ENCODE peak calls at places on chromosomes 12 and 14, in ten cellular contexts. B, T, A, C, G, N, K, Y, E and J are unnamed samples.

GRCh38 chr14:25034803-25035681 is 14.9 kb downstream of the STXBP6 start:
- DNase-seq in Y (no peak), G (no peak), A (no peak), K (no peak), C (no peak), T (no peak), N (no peak), E (peak; percentile 58), B (no peak), J (no peak)

GRCh38 chr12:132641811-132642650 is 23.5 kb downstream of the P2RX2 start:
- DNase-seq in C (no peak), A (no peak), Y (no peak), N (no peak), T (no peak), K (no peak), G (no peak), B (no peak), E (no peak), J (no peak)

GRCh38 chr14:101076451-101077220 is 173.1 kb upstream of the RTL1 start:
- DNase-seq in C (no peak), G (no peak), K (no peak), Y (no peak), B (no peak), T (no peak), A (peak; percentile 36), N (no peak), E (no peak), J (no peak)

GRCh38 chr14:57725399-57726077 is 140.4 kb downstream of the SLC35F4 start:
- DNase-seq in B (no peak), E (no peak), C (no peak), K (no peak), A (no peak), T (no peak), Y (no peak), N (peak; percentile 76), G (no peak), J (no peak)

GRCh38 chr12:109734219-109735000 is 20.8 kb downstream of the FAM222A start:
- DNase-seq in N (no peak), Y (no peak), E (no peak), K (no peak), C (peak; percentile 14), G (no peak), B (no peak), T (no peak), A (no peak), J (no peak)

GRCh38 chr12:109693160-109693559 is 20.5 kb upstream of the FAM222A start:
- DNase-seq in G (no peak), E (no peak), C (no peak), Y (no peak), A (no peak), B (no peak), N (no peak), T (no peak), K (no peak), J (no peak)

GRCh38 chr12:64609543-64610091 is 678 bp upstream of the RASSF3 start:
- DNase-seq in T (no peak), E (no peak), G (no peak), K (peak; percentile 35), N (peak; percentile 31), A (no peak), B (no peak), C (no peak), Y (no peak), J (no peak)

GRCh38 chr12:30013051-30013450 is 229.3 kb upstream of the TMTC1 start:
- DNase-seq in E (no peak), C (no peak), B (no peak), G (no peak), K (no peak), N (no peak), A (no peak), Y (no peak), T (no peak), J (no peak)

GRCh38 chr12:53561590-53561953 is 54.3 kb upstream of the NPFF start:
- DNase-seq in T (no peak), E (peak; percentile 93), Y (no peak), N (peak; percentile 93), C (no peak), K (no peak), B (no peak), A (no peak), G (no peak), J (no peak)

GRCh38 chr12:17097674-17098073 is 491.7 kb upstream of the LMO3 start:
- DNase-seq in T (no peak), E (no peak), Y (no peak), C (no peak), N (no peak), B (no peak), G (no peak), K (no peak), A (no peak), J (no peak)

GRCh38 chr12:62919827-62920226 is 15.1 kb downstream of the PPM1H start:
- DNase-seq in E (no peak), K (no peak), T (no peak), A (no peak), G (no peak), Y (no peak), B (no peak), N (peak; percentile 77), C (no peak), J (no peak)

GRCh38 chr14:49882826-49883694 is 9.8 kb upstream of the ARF6 start:
- DNase-seq in N (peak; percentile 73), A (no peak), K (no peak), B (no peak), G (no peak), E (no peak), Y (no peak), C (no peak), T (no peak), J (no peak)

GRCh38 chr14:63616015-63616414 is 25.7 kb downstream of the WDR89 start:
- DNase-seq in K (no peak), C (no peak), Y (no peak), E (no peak), T (no peak), B (no peak), G (no peak), N (no peak), A (no peak), J (no peak)